ENCODE peak calls at places on chromosomes 12 and 14, in ten cellular contexts. M is gastrocnemius medialis, E is ovary, L is upper lobe of right lung, J is pancreas, A is A549, C is HCT116, I is MM.1S, Y is AG04450, H is tibial artery. G is an unnamed sample.

GRCh38 chr14:31435276-31435675 is 14.9 kb upstream of the HEATR5A start:
- DNase-seq in C (no peak), H (no peak), Y (no peak), M (no peak), E (no peak), L (no peak), J (no peak), A (no peak), I (no peak), G (no peak)

GRCh38 chr12:92561543-92561899 is 141.3 kb upstream of the PLEKHG7 start:
- DNase-seq in L (no peak), Y (peak), A (no peak), M (peak), C (no peak), I (no peak), H (peak), J (peak), E (no peak), G (no peak)

GRCh38 chr14:101627913-101628257 is 66.6 kb downstream of the DIO3 start:
- DNase-seq in I (no peak), E (no peak), M (no peak), L (no peak), A (no peak), J (no peak), H (no peak), C (no peak), Y (no peak), G (no peak)

GRCh38 chr12:110329710-110330109 is 48.7 kb downstream of the ATP2A2 start:
- DNase-seq in L (no peak), H (no peak), M (no peak), I (no peak), J (no peak), C (no peak), E (no peak), A (no peak), Y (no peak), G (no peak)

GRCh38 chr12:98998697-98999299 is 353.7 kb downstream of the APAF1 start:
- DNase-seq in L (no peak), J (no peak), Y (no peak), M (no peak), I (peak), E (no peak), C (peak), H (no peak), A (peak), G (peak)

GRCh38 chr12:50589650-50590435 is 85.1 kb downstream of the DIP2B start:
- DNase-seq in M (no peak), I (no peak), C (no peak), H (no peak), J (no peak), L (no peak), E (no peak), A (no peak), Y (peak), G (no peak)

GRCh38 chr14:65107200-65107599 is 4.9 kb upstream of the MAX start:
- DNase-seq in C (no peak), A (no peak), Y (no peak), J (no peak), E (no peak), H (no peak), M (no peak), L (no peak), I (no peak), G (no peak)

GRCh38 chr14:33932526-33933292 is 18.2 kb downstream of the EGLN3 start:
- DNase-seq in L (no peak), J (no peak), H (no peak), E (no peak), I (no peak), C (no peak), M (no peak), Y (no peak), A (no peak), G (no peak)

GRCh38 chr12:26668847-26669246 is 164.1 kb downstream of the ITPR2 start:
- DNase-seq in L (no peak), Y (no peak), E (no peak), C (no peak), H (no peak), J (no peak), M (no peak), I (no peak), A (no peak), G (no peak)

GRCh38 chr14:102917469-102918211 is 4.8 kb upstream of the AMN start:
- DNase-seq in A (peak), I (peak), L (peak), E (peak), J (no peak), C (peak), H (no peak), Y (no peak), M (no peak), G (peak)

GRCh38 chr14:102452302-102452701 is 57.3 kb downstream of the ANKRD9 start:
- DNase-seq in E (no peak), M (no peak), I (no peak), C (no peak), Y (no peak), A (no peak), J (no peak), H (no peak), L (no peak), G (no peak)

GRCh38 chr14:70188292-70188607 is 501 bp downstream of the SLC8A3 start:
- DNase-seq in I (no peak), C (no peak), A (no peak), J (no peak), Y (no peak), M (no peak), E (no peak), H (no peak), L (no peak), G (peak)

GRCh38 chr12:122215789-122216188 is 10.1 kb downstream of the DIABLO start:
- DNase-seq in Y (no peak), I (no peak), L (no peak), M (no peak), H (no peak), E (no peak), J (no peak), C (no peak), A (no peak), G (no peak)

GRCh38 chr12:106106892-106107291 is 31.9 kb downstream of the NUAK1 start:
- DNase-seq in C (no peak), M (no peak), J (no peak), H (no peak), E (no peak), L (no peak), A (no peak), Y (no peak), I (no peak), G (peak)

GRCh38 chr12:53251477-53252348 is 16.4 kb upstream of the ESPL1 start:
- DNase-seq in E (peak), Y (no peak), M (peak), C (peak), H (peak), L (peak), A (peak), J (peak), I (peak), G (peak)

GRCh38 chr12:110316861-110317260 is 35.8 kb downstream of the ATP2A2 start:
- DNase-seq in H (no peak), J (no peak), L (no peak), A (no peak), I (no peak), C (no peak), E (no peak), M (no peak), Y (peak), G (no peak)

GRCh38 chr12:110600254-110600653 is 13.7 kb upstream of the TCTN1 start:
- DNase-seq in H (no peak), E (no peak), Y (no peak), C (peak), M (no peak), J (no peak), L (no peak), A (peak), I (peak), G (peak)

GRCh38 chr14:106058342-106058741 is 532.0 kb downstream of the TMEM121 start:
- DNase-seq in E (no peak), A (no peak), M (no peak), J (no peak), I (no peak), L (no peak), C (no peak), Y (no peak), H (no peak), G (no peak)

GRCh38 chr14:76856769-76857168 is 30.6 kb downstream of the LRRC74A start:
- DNase-seq in I (no peak), E (no peak), J (no peak), C (no peak), M (no peak), H (no peak), A (no peak), L (no peak), Y (no peak), G (no peak)

GRCh38 chr14:64968651-64969050 is 3.5 kb downstream of the RAB15 start:
- DNase-seq in E (no peak), A (no peak), I (peak), M (no peak), Y (no peak), J (no peak), C (no peak), L (no peak), H (no peak), G (no peak)

GRCh38 chr14:59274991-59275391 is 86.5 kb downstream of the DAAM1 start:
- DNase-seq in E (no peak), A (no peak), H (no peak), C (no peak), M (no peak), I (no peak), Y (no peak), J (no peak), L (peak), G (no peak)

GRCh38 chr12:63308701-63309100 is 157.7 kb upstream of the AVPR1A start:
- DNase-seq in Y (no peak), E (no peak), C (no peak), H (no peak), L (no peak), A (no peak), M (no peak), I (no peak), J (no peak), G (no peak)

GRCh38 chr14:99401624-99402282 is 78.9 kb downstream of the SETD3 start:
- DNase-seq in Y (no peak), C (no peak), A (no peak), E (no peak), J (no peak), L (no peak), M (no peak), I (no peak), H (no peak), G (no peak)

GRCh38 chr12:114631242-114631641 is 52.7 kb downstream of the TBX3 start:
- DNase-seq in L (no peak), C (no peak), E (no peak), I (no peak), Y (no peak), A (no peak), J (no peak), H (no peak), M (no peak), G (no peak)

GRCh38 chr14:99471731-99472130 is 8.9 kb downstream of the SETD3 start:
- DNase-seq in M (no peak), A (no peak), Y (no peak), I (no peak), J (no peak), C (no peak), L (no peak), H (no peak), E (no peak), G (no peak)

GRCh38 chr12:87827638-87828264 is 201.4 kb downstream of the C12orf50 start:
- DNase-seq in Y (peak), J (no peak), A (peak), I (no peak), M (no peak), H (no peak), E (no peak), C (peak), L (no peak), G (peak)

GRCh38 chr14:90049390-90049789 is 12.4 kb upstream of the KCNK13 start:
- DNase-seq in M (no peak), J (no peak), C (no peak), A (no peak), L (no peak), I (no peak), E (no peak), H (no peak), Y (no peak), G (no peak)

GRCh38 chr14:76218660-76219059 is 66.9 kb downstream of the GPATCH2L start:
- DNase-seq in J (no peak), E (no peak), Y (no peak), A (no peak), C (no peak), M (no peak), H (no peak), I (no peak), L (no peak), G (no peak)

GRCh38 chr14:105487986-105488777 is 1.5 kb downstream of the CRIP1 start:
- DNase-seq in M (no peak), C (no peak), Y (no peak), L (no peak), A (no peak), E (no peak), H (no peak), I (peak), J (peak), G (no peak)

GRCh38 chr12:123490089-123490488 is 32.1 kb downstream of the SNRNP35 start:
- DNase-seq in E (no peak), Y (no peak), C (no peak), M (no peak), H (no peak), J (no peak), A (no peak), L (no peak), I (no peak), G (no peak)

GRCh38 chr12:34253674-34254073 is 231.4 kb downstream of the ALG10 start:
- DNase-seq in J (no peak), Y (no peak), M (no peak), L (no peak), C (no peak), H (no peak), A (no peak), E (no peak), I (no peak), G (no peak)

GRCh38 chr12:72271741-72272661 is at the start of gene TRHDE:
- DNase-seq in L (peak), A (no peak), Y (no peak), C (no peak), E (peak), J (peak), M (no peak), H (peak), I (no peak), G (peak)

GRCh38 chr12:1530592-1531159 is 63.7 kb downstream of the FBXL14 start:
- DNase-seq in Y (no peak), A (no peak), J (no peak), H (peak), L (no peak), I (no peak), E (peak), C (no peak), M (no peak), G (no peak)

GRCh38 chr14:75450381-75451276 is 22.8 kb downstream of the JDP2 start:
- DNase-seq in C (no peak), Y (no peak), I (no peak), E (peak), M (peak), H (no peak), L (no peak), A (no peak), J (peak), G (peak)

GRCh38 chr12:44775916-44776315 is 100.2 kb downstream of the NELL2 start:
- DNase-seq in H (no peak), Y (no peak), C (no peak), A (no peak), J (no peak), E (no peak), L (no peak), I (no peak), M (no peak), G (no peak)

GRCh38 chr14:34994668-34995067 is 11.9 kb downstream of the SRP54 start:
- DNase-seq in M (no peak), Y (no peak), H (no peak), J (no peak), C (no peak), A (no peak), L (no peak), I (no peak), E (no peak), G (no peak)

GRCh38 chr12:6767592-6768384 is 1.6 kb downstream of the PTMS start:
- DNase-seq in Y (no peak), E (no peak), A (no peak), L (no peak), C (no peak), H (peak), I (no peak), M (no peak), J (no peak), G (no peak)

GRCh38 chr12:52952082-52952801 is 3.3 kb downstream of the KRT18 start:
- DNase-seq in L (peak), C (no peak), M (no peak), H (no peak), A (no peak), J (peak), Y (no peak), E (no peak), I (no peak), G (no peak)

GRCh38 chr12:96196781-96197180 is 2.6 kb downstream of the ELK3 start:
- DNase-seq in A (no peak), L (no peak), Y (no peak), H (no peak), C (no peak), I (no peak), J (no peak), E (no peak), M (no peak), G (no peak)

GRCh38 chr12:47705239-47705570 is 625 bp downstream of the RPAP3 start:
- DNase-seq in I (peak), M (no peak), E (no peak), Y (no peak), A (no peak), H (no peak), C (no peak), J (no peak), L (no peak), G (no peak)

GRCh38 chr12:47707905-47708543 is 2.2 kb upstream of the RPAP3 start:
- DNase-seq in I (no peak), E (no peak), A (no peak), C (no peak), H (no peak), M (no peak), L (no peak), Y (no peak), J (no peak), G (no peak)

GRCh38 chr12:47707355-47707754 is 1.5 kb upstream of the RPAP3 start:
- DNase-seq in C (no peak), H (no peak), A (no peak), E (no peak), M (no peak), J (no peak), I (no peak), Y (no peak), L (no peak), G (no peak)

GRCh38 chr12:47704719-47705118 is 1.1 kb downstream of the RPAP3 start:
- DNase-seq in A (no peak), C (no peak), I (no peak), Y (no peak), H (no peak), L (no peak), M (no peak), J (no peak), E (no peak), G (no peak)

GRCh38 chr12:47705571-47706425 is at the start of gene RPAP3:
- DNase-seq in A (peak), L (peak), C (peak), J (peak), Y (peak), H (peak), I (peak), E (peak), M (peak), G (peak)
- TF ChIP-seq CTCF in A (peak), L (peak), C (peak), J (peak), Y (peak), H (peak), I (peak), E (peak), M (peak), G (peak)

GRCh38 chr14:61586539-61587396 is 108.5 kb upstream of the HIF1A start:
- DNase-seq in E (no peak), C (no peak), H (peak), M (no peak), L (no peak), I (no peak), J (no peak), Y (no peak), A (no peak), G (peak)

GRCh38 chr14:61587397-61587713 is 108.0 kb upstream of the HIF1A start:
- DNase-seq in M (no peak), E (no peak), C (no peak), I (no peak), Y (no peak), L (no peak), A (no peak), H (no peak), J (no peak), G (no peak)

GRCh38 chr14:61588419-61588901 is 106.9 kb upstream of the HIF1A start:
- DNase-seq in M (no peak), C (no peak), J (peak), E (peak), I (no peak), L (no peak), H (peak), Y (no peak), A (no peak), G (no peak)

GRCh38 chr14:61584258-61584657 is 111.1 kb upstream of the HIF1A start:
- DNase-seq in C (no peak), Y (no peak), E (no peak), I (no peak), A (no peak), H (no peak), M (no peak), J (no peak), L (no peak), G (no peak)

GRCh38 chr14:61585598-61586538 is 109.4 kb upstream of the HIF1A start:
- DNase-seq in I (no peak), J (peak), C (no peak), E (peak), Y (no peak), M (no peak), H (peak), A (no peak), L (no peak), G (no peak)
- H3K27ac ChIP-seq in I (no peak), J (peak), C (no peak), E (no peak), Y (peak), M (peak), H (peak), A (peak), L (peak), G (peak)

DNA sequence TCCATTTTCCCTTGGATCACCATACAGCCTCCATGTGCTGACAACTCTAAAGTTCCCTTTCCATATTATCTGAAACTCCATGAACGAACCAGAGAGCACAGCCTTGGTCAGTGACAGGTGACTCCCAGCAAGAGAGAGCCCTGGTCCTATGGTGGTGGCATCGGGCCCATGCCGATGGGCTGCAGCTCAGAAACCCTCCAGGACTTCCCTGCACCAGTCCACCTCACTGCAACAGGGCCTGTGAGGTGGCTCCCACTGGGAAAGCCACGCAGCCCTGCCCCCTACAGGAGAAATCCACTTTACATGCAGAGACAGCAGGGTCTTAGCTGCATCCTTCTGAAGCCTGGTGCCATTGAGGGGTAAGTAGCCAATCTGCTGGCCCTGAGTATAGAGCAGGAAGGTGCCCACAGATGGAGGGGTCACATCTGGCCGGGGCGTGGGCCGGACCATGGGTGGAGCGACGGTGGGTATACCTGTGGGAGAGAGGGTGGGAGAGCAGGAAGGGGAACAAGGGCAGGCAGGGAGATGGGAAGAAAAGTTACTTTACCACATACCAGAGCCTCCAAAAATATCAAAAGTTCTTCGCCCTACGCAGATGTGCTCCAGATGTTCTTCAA is 24.7 kb downstream of the RTRAF start:
- DNase-seq in E (no peak), H (no peak), Y (no peak), L (no peak), J (no peak), M (no peak), A (peak), I (no peak), C (no peak), G (no peak)
- TF ChIP-seq CTCF in E (no peak), H (no peak), Y (peak), L (peak), J (no peak), M (no peak), A (no peak), I (peak), C (no peak), G (no peak)

DNA sequence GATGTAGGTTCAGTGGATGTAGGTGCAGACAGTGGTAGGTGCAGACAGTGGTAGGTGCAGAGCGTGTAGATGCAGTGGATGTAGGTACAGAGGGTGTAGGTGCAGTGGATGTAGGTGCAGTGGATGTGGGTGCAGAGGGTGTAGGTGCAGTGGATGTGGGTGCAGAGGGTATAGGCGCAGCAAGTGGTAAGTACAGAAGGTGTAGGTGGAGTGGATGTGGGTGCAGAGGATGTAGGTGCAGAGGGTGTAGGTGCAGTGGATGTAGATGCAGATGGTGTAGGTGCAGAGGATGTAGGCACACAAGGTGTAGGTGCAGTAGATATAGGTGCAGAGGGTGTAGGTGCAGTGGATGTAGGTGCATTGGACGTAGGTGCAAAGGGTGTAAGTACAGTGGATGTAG is 86.0 kb downstream of the HECTD4 start:
- DNase-seq in C (no peak), J (no peak), M (no peak), H (no peak), L (no peak), A (no peak), Y (no peak), E (no peak), I (no peak), G (no peak)
- H3K27ac ChIP-seq in C (no peak), J (no peak), M (no peak), H (no peak), L (no peak), A (no peak), Y (no peak), E (no peak), I (no peak), G (no peak)

G was measured in RWPE1.